ENCODE peak calls at places on chromosomes 2 and 18, in ten cellular contexts. One of them, this sample, is unnamed.

GRCh38 chr18:67597759-67598158 is 81.2 kb upstream of the DSEL start:
- DNase-seq in CD8-positive, alpha-beta T cell: no peak
- DNase-seq in Peyer's patch: no peak
- DNase-seq in fibroblast of lung: no peak
- DNase-seq in pancreas: no peak
- DNase-seq in HCT116: no peak
- DNase-seq in colonic mucosa: no peak
- DNase-seq in right atrium auricular region: no peak
- DNase-seq in uterus: no peak
- DNase-seq in cardiac muscle cell: no peak
- DNase-seq in this sample: no peak

GRCh38 chr18:79617521-79618500 is 61.8 kb upstream of the CTDP1 start:
- DNase-seq in CD8-positive, alpha-beta T cell: no peak
- DNase-seq in Peyer's patch: peak; percentile 37
- DNase-seq in fibroblast of lung: no peak
- DNase-seq in pancreas: no peak
- DNase-seq in HCT116: no peak
- DNase-seq in colonic mucosa: no peak
- DNase-seq in right atrium auricular region: no peak
- DNase-seq in uterus: no peak
- DNase-seq in cardiac muscle cell: no peak
- DNase-seq in this sample: peak; percentile 26

GRCh38 chr2:228048838-228049490 is 132.5 kb downstream of the SPHKAP start:
- DNase-seq in CD8-positive, alpha-beta T cell: no peak
- DNase-seq in Peyer's patch: no peak
- DNase-seq in fibroblast of lung: peak; percentile 66
- DNase-seq in pancreas: no peak
- DNase-seq in HCT116: peak; percentile 61
- DNase-seq in colonic mucosa: peak; percentile 20
- DNase-seq in right atrium auricular region: no peak
- DNase-seq in uterus: no peak
- DNase-seq in cardiac muscle cell: peak; percentile 74
- DNase-seq in this sample: no peak

GRCh38 chr2:231970461-231970860 is 8.9 kb downstream of the DIS3L2 start:
- DNase-seq in CD8-positive, alpha-beta T cell: no peak
- DNase-seq in Peyer's patch: no peak
- DNase-seq in fibroblast of lung: no peak
- DNase-seq in pancreas: no peak
- DNase-seq in HCT116: no peak
- DNase-seq in colonic mucosa: no peak
- DNase-seq in right atrium auricular region: no peak
- DNase-seq in uterus: no peak
- DNase-seq in cardiac muscle cell: no peak
- DNase-seq in this sample: no peak

GRCh38 chr2:148819019-148819418 is 56.0 kb upstream of the KIF5C start:
- DNase-seq in CD8-positive, alpha-beta T cell: no peak
- DNase-seq in Peyer's patch: no peak
- DNase-seq in fibroblast of lung: no peak
- DNase-seq in pancreas: no peak
- DNase-seq in HCT116: no peak
- DNase-seq in colonic mucosa: no peak
- DNase-seq in right atrium auricular region: no peak
- DNase-seq in uterus: no peak
- DNase-seq in cardiac muscle cell: no peak
- DNase-seq in this sample: no peak

GRCh38 chr2:150876201-150877085 is 385.2 kb downstream of the RBM43 start:
- DNase-seq in CD8-positive, alpha-beta T cell: no peak
- DNase-seq in Peyer's patch: no peak
- DNase-seq in fibroblast of lung: peak; percentile 83
- DNase-seq in pancreas: no peak
- DNase-seq in HCT116: no peak
- DNase-seq in colonic mucosa: no peak
- DNase-seq in right atrium auricular region: no peak
- DNase-seq in uterus: no peak
- DNase-seq in cardiac muscle cell: peak; percentile 76
- DNase-seq in this sample: no peak

GRCh38 chr2:228283491-228284171 is 102.1 kb upstream of the SPHKAP start:
- DNase-seq in CD8-positive, alpha-beta T cell: no peak
- DNase-seq in Peyer's patch: no peak
- DNase-seq in fibroblast of lung: no peak
- DNase-seq in pancreas: no peak
- DNase-seq in HCT116: no peak
- DNase-seq in colonic mucosa: no peak
- DNase-seq in right atrium auricular region: no peak
- DNase-seq in uterus: no peak
- DNase-seq in cardiac muscle cell: no peak
- DNase-seq in this sample: no peak

GRCh38 chr18:46488472-46489213 is 168.4 kb downstream of the LOXHD1 start:
- DNase-seq in CD8-positive, alpha-beta T cell: no peak
- DNase-seq in Peyer's patch: no peak
- DNase-seq in fibroblast of lung: no peak
- DNase-seq in pancreas: no peak
- DNase-seq in HCT116: no peak
- DNase-seq in colonic mucosa: no peak
- DNase-seq in right atrium auricular region: no peak
- DNase-seq in uterus: no peak
- DNase-seq in cardiac muscle cell: no peak
- DNase-seq in this sample: no peak

DNA sequence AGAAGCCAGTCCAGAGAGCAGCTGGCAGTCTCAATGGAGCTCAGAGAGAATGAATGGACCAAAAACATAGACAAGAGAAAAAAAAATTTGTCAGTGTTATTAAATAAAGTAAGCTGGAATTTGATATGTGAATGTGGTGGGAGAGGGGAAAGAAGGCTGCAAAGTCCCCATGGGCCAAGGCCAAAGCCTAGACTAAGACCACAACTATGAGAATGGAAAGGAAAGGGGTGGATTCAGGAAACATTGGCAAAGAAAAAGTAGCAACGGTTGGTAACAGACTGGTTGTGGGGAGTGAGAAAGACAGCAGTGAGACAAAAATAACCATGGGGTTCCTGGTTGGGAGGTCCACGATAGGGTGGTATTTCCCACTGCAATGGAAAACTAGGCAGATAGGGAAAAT is 47.0 kb downstream of the ZEB2 start:
- DNase-seq in CD8-positive, alpha-beta T cell: no peak
- DNase-seq in Peyer's patch: no peak
- DNase-seq in fibroblast of lung: no peak
- DNase-seq in pancreas: no peak
- DNase-seq in HCT116: no peak
- DNase-seq in colonic mucosa: no peak
- DNase-seq in right atrium auricular region: no peak
- DNase-seq in uterus: no peak
- DNase-seq in cardiac muscle cell: no peak
- DNase-seq in this sample: no peak
- H3K4me1 ChIP-seq in CD8-positive, alpha-beta T cell: peaks cover 13% of the 10 kb centered on the region
- H3K4me1 ChIP-seq in Peyer's patch: peaks cover 7% of the 10 kb centered on the region
- H3K4me1 ChIP-seq in fibroblast of lung: peaks cover 23% of the 10 kb centered on the region
- H3K4me1 ChIP-seq in pancreas: no peaks in the 10 kb centered on the region
- H3K4me1 ChIP-seq in HCT116: no peaks in the 10 kb centered on the region
- H3K4me1 ChIP-seq in colonic mucosa: peaks cover 5% of the 10 kb centered on the region
- H3K4me1 ChIP-seq in right atrium auricular region: peaks cover 87% of the 10 kb centered on the region
- H3K4me1 ChIP-seq in uterus: no peaks in the 10 kb centered on the region
- H3K4me1 ChIP-seq in cardiac muscle cell: peaks cover 59% of the 10 kb centered on the region
- H3K4me1 ChIP-seq in this sample: peaks cover 9% of the 10 kb centered on the region

GRCh38 chr2:203400805-203401585 is 72.8 kb downstream of the ABI2 start:
- DNase-seq in CD8-positive, alpha-beta T cell: no peak
- DNase-seq in Peyer's patch: no peak
- DNase-seq in fibroblast of lung: no peak
- DNase-seq in pancreas: no peak
- DNase-seq in HCT116: no peak
- DNase-seq in colonic mucosa: no peak
- DNase-seq in right atrium auricular region: no peak
- DNase-seq in uterus: no peak
- DNase-seq in cardiac muscle cell: peak; percentile 1
- DNase-seq in this sample: no peak

GRCh38 chr2:203399031-203399430 is 70.8 kb downstream of the ABI2 start:
- DNase-seq in CD8-positive, alpha-beta T cell: no peak
- DNase-seq in Peyer's patch: no peak
- DNase-seq in fibroblast of lung: no peak
- DNase-seq in pancreas: no peak
- DNase-seq in HCT116: no peak
- DNase-seq in colonic mucosa: no peak
- DNase-seq in right atrium auricular region: no peak
- DNase-seq in uterus: no peak
- DNase-seq in cardiac muscle cell: no peak
- DNase-seq in this sample: no peak

GRCh38 chr2:203394519-203395227 is 66.5 kb downstream of the ABI2 start:
- DNase-seq in CD8-positive, alpha-beta T cell: no peak
- DNase-seq in Peyer's patch: no peak
- DNase-seq in fibroblast of lung: no peak
- DNase-seq in pancreas: no peak
- DNase-seq in HCT116: no peak
- DNase-seq in colonic mucosa: no peak
- DNase-seq in right atrium auricular region: no peak
- DNase-seq in uterus: no peak
- DNase-seq in cardiac muscle cell: peak; percentile 11
- DNase-seq in this sample: no peak

GRCh38 chr2:203395858-203396257 is 67.7 kb downstream of the ABI2 start:
- DNase-seq in CD8-positive, alpha-beta T cell: no peak
- DNase-seq in Peyer's patch: no peak
- DNase-seq in fibroblast of lung: no peak
- DNase-seq in pancreas: no peak
- DNase-seq in HCT116: no peak
- DNase-seq in colonic mucosa: no peak
- DNase-seq in right atrium auricular region: no peak
- DNase-seq in uterus: no peak
- DNase-seq in cardiac muscle cell: no peak
- DNase-seq in this sample: no peak

DNA sequence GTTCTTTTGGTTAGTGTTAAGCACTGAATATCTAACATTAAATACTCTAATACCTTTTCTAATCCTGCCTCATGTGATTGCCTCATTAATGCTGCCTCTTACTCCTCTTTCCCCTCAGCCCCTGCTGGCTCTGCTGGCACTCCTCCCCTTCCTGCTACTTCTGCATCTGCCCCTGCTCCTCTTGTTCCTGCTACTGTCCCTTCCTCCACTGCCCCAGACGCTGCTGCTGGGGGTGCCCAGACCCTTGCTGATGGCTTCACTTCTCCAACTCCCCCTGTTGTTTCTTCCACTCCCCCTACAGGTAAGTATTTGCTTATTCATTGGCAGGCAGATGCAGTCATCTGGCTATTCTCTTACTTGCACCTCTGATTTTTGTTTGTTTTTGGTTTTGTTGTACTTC is 68.5 kb downstream of the ABI2 start:
- DNase-seq in CD8-positive, alpha-beta T cell: no peak
- DNase-seq in Peyer's patch: no peak
- DNase-seq in fibroblast of lung: no peak
- DNase-seq in pancreas: no peak
- DNase-seq in HCT116: no peak
- DNase-seq in colonic mucosa: no peak
- DNase-seq in right atrium auricular region: no peak
- DNase-seq in uterus: no peak
- DNase-seq in cardiac muscle cell: peak; percentile 7
- DNase-seq in this sample: no peak
- TF ChIP-seq CTCF in CD8-positive, alpha-beta T cell: no peak
- TF ChIP-seq CTCF in Peyer's patch: no peak
- TF ChIP-seq CTCF in fibroblast of lung: peak; percentile 28
- TF ChIP-seq CTCF in pancreas: no peak
- TF ChIP-seq CTCF in HCT116: peak; percentile 62
- TF ChIP-seq CTCF in colonic mucosa: no peak
- TF ChIP-seq CTCF in right atrium auricular region: peak; percentile 37
- TF ChIP-seq CTCF in uterus: peak; percentile 21
- TF ChIP-seq CTCF in cardiac muscle cell: peak; percentile 41
- TF ChIP-seq CTCF in this sample: no peak

GRCh38 chr2:89780318-89780717 is 1088.8 kb downstream of the RPIA start:
- DNase-seq in CD8-positive, alpha-beta T cell: no peak
- DNase-seq in Peyer's patch: no peak
- DNase-seq in fibroblast of lung: no peak
- DNase-seq in pancreas: no peak
- DNase-seq in HCT116: no peak
- DNase-seq in colonic mucosa: no peak
- DNase-seq in right atrium auricular region: no peak
- DNase-seq in uterus: no peak
- DNase-seq in cardiac muscle cell: no peak
- DNase-seq in this sample: no peak

GRCh38 chr2:89775885-89776284 is 1084.4 kb downstream of the RPIA start:
- DNase-seq in CD8-positive, alpha-beta T cell: no peak
- DNase-seq in Peyer's patch: no peak
- DNase-seq in fibroblast of lung: no peak
- DNase-seq in pancreas: no peak
- DNase-seq in HCT116: no peak
- DNase-seq in colonic mucosa: no peak
- DNase-seq in right atrium auricular region: no peak
- DNase-seq in uterus: no peak
- DNase-seq in cardiac muscle cell: no peak
- DNase-seq in this sample: no peak
- H3K9me3 ChIP-seq in CD8-positive, alpha-beta T cell: peaks cover 18% of the 10 kb centered on the region
- H3K9me3 ChIP-seq in Peyer's patch: no peaks in the 10 kb centered on the region
- H3K9me3 ChIP-seq in fibroblast of lung: peaks cover 9% of the 10 kb centered on the region
- H3K9me3 ChIP-seq in pancreas: peaks cover 5% of the 10 kb centered on the region
- H3K9me3 ChIP-seq in HCT116: peaks cover 52% of the 10 kb centered on the region
- H3K9me3 ChIP-seq in colonic mucosa: peaks cover 22% of the 10 kb centered on the region
- H3K9me3 ChIP-seq in right atrium auricular region: peaks cover 3% of the 10 kb centered on the region
- H3K9me3 ChIP-seq in uterus: peaks cover 17% of the 10 kb centered on the region
- H3K9me3 ChIP-seq in cardiac muscle cell: peaks cover 61% of the 10 kb centered on the region
- H3K9me3 ChIP-seq in this sample: no peaks in the 10 kb centered on the region

GRCh38 chr18:40983835-40984234 is 971.2 kb upstream of the PIK3C3 start:
- DNase-seq in CD8-positive, alpha-beta T cell: no peak
- DNase-seq in Peyer's patch: no peak
- DNase-seq in fibroblast of lung: no peak
- DNase-seq in pancreas: no peak
- DNase-seq in HCT116: no peak
- DNase-seq in colonic mucosa: no peak
- DNase-seq in right atrium auricular region: no peak
- DNase-seq in uterus: no peak
- DNase-seq in cardiac muscle cell: no peak
- DNase-seq in this sample: no peak

GRCh38 chr18:40984856-40985255 is 970.2 kb upstream of the PIK3C3 start:
- DNase-seq in CD8-positive, alpha-beta T cell: no peak
- DNase-seq in Peyer's patch: no peak
- DNase-seq in fibroblast of lung: peak; percentile 29
- DNase-seq in pancreas: no peak
- DNase-seq in HCT116: no peak
- DNase-seq in colonic mucosa: no peak
- DNase-seq in right atrium auricular region: no peak
- DNase-seq in uterus: no peak
- DNase-seq in cardiac muscle cell: peak; percentile 68
- DNase-seq in this sample: no peak

GRCh38 chr18:40987581-40987980 is 967.5 kb upstream of the PIK3C3 start:
- DNase-seq in CD8-positive, alpha-beta T cell: no peak
- DNase-seq in Peyer's patch: no peak
- DNase-seq in fibroblast of lung: no peak
- DNase-seq in pancreas: no peak
- DNase-seq in HCT116: no peak
- DNase-seq in colonic mucosa: no peak
- DNase-seq in right atrium auricular region: no peak
- DNase-seq in uterus: no peak
- DNase-seq in cardiac muscle cell: no peak
- DNase-seq in this sample: no peak

GRCh38 chr18:40980171-40980570 is 974.9 kb upstream of the PIK3C3 start:
- DNase-seq in CD8-positive, alpha-beta T cell: no peak
- DNase-seq in Peyer's patch: no peak
- DNase-seq in fibroblast of lung: no peak
- DNase-seq in pancreas: no peak
- DNase-seq in HCT116: no peak
- DNase-seq in colonic mucosa: no peak
- DNase-seq in right atrium auricular region: no peak
- DNase-seq in uterus: no peak
- DNase-seq in cardiac muscle cell: peak; percentile 21
- DNase-seq in this sample: no peak

DNA sequence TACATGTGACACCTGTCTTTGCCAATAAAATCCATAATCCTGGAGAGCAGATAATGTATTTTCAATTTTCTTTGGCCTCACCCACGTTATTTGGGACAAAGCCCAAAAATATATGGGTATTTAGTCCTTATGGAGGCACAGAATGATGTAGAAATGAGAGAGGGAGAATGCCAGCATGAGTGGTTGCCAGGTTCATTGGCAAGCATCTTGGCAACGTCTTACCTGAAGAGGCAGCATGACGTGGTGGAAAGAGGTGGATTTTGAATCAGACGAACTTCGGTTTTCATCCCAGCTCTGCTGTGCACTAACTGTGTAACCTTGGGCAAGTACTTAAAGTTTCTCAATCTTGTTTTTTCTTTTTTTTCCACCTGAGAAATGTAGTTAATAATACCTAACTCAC is 969.6 kb upstream of the PIK3C3 start:
- DNase-seq in CD8-positive, alpha-beta T cell: no peak
- DNase-seq in Peyer's patch: no peak
- DNase-seq in fibroblast of lung: no peak
- DNase-seq in pancreas: no peak
- DNase-seq in HCT116: no peak
- DNase-seq in colonic mucosa: no peak
- DNase-seq in right atrium auricular region: no peak
- DNase-seq in uterus: no peak
- DNase-seq in cardiac muscle cell: no peak
- DNase-seq in this sample: no peak
- H3K4me1 ChIP-seq in CD8-positive, alpha-beta T cell: no peaks in the 10 kb centered on the region
- H3K4me1 ChIP-seq in Peyer's patch: no peaks in the 10 kb centered on the region
- H3K4me1 ChIP-seq in fibroblast of lung: no peaks in the 10 kb centered on the region
- H3K4me1 ChIP-seq in pancreas: no peaks in the 10 kb centered on the region
- H3K4me1 ChIP-seq in HCT116: no peaks in the 10 kb centered on the region
- H3K4me1 ChIP-seq in colonic mucosa: no peaks in the 10 kb centered on the region
- H3K4me1 ChIP-seq in right atrium auricular region: no peaks in the 10 kb centered on the region
- H3K4me1 ChIP-seq in uterus: no peaks in the 10 kb centered on the region
- H3K4me1 ChIP-seq in cardiac muscle cell: peaks cover 9% of the 10 kb centered on the region
- H3K4me1 ChIP-seq in this sample: no peaks in the 10 kb centered on the region

This sample was measured in left lung.